ENCODE peak calls at places on chromosome 9, in nine cellular contexts. Y is GM12878, P is COR-L47, U is hippocampal formation, T is GDM1, H is stomach, D is AG09309, Z is astrocyte of the hippocampus, N is pulmonary artery endothelial cell. J is an unnamed sample.

GRCh38 chr9:133967024-133967741 is 24.9 kb downstream of the VAV2 start:
- DNase-seq in Y (no peak), P (no peak), U (no peak), T (no peak), H (no peak), D (no peak), Z (peak), N (no peak), J (peak)

GRCh38 chr9:2919347-2919746 is 75.5 kb upstream of the PUM3 start:
- DNase-seq in Y (no peak), P (no peak), U (no peak), T (no peak), H (no peak), D (no peak), Z (peak), N (no peak), J (peak)

GRCh38 chr9:34929506-34930102 is 28.5 kb upstream of the PHF24 start:
- DNase-seq in Y (no peak), P (peak), U (no peak), T (no peak), H (peak), D (no peak), Z (peak), N (no peak), J (peak)

GRCh38 chr9:131709741-131710499 is 30.0 kb downstream of the RAPGEF1 start:
- DNase-seq in Y (peak), P (no peak), U (no peak), T (no peak), H (no peak), D (peak), Z (peak), N (peak), J (peak)

GRCh38 chr9:91181541-91181940 is 180.2 kb downstream of the AUH start:
- DNase-seq in Y (no peak), P (no peak), U (no peak), T (no peak), H (peak), D (no peak), Z (no peak), N (no peak), J (no peak)

GRCh38 chr9:19201899-19202891 is 28.3 kb upstream of the DENND4C start:
- DNase-seq in Y (no peak), P (no peak), U (no peak), T (no peak), H (peak), D (no peak), Z (no peak), N (no peak), J (no peak)

GRCh38 chr9:95494416-95495371 is 22.1 kb downstream of the PTCH1 start:
- DNase-seq in Y (peak), P (peak), U (no peak), T (no peak), H (peak), D (no peak), Z (no peak), N (no peak), J (no peak)

GRCh38 chr9:99563364-99563763 is 258.3 kb upstream of the NR4A3 start:
- DNase-seq in Y (no peak), P (no peak), U (no peak), T (no peak), H (no peak), D (no peak), Z (no peak), N (no peak), J (no peak)

GRCh38 chr9:136860529-136860928 is 5.6 kb downstream of the EDF1 start:
- DNase-seq in Y (no peak), P (no peak), U (no peak), T (no peak), H (no peak), D (no peak), Z (no peak), N (no peak), J (no peak)

GRCh38 chr9:129733632-129733953 is 19.2 kb downstream of the PTGES start:
- DNase-seq in Y (no peak), P (no peak), U (no peak), T (no peak), H (no peak), D (no peak), Z (no peak), N (no peak), J (no peak)

GRCh38 chr9:137294091-137294683 is 7.9 kb downstream of the NRARP start:
- DNase-seq in Y (no peak), P (peak), U (no peak), T (peak), H (peak), D (no peak), Z (no peak), N (no peak), J (no peak)

GRCh38 chr9:115296831-115297565 is 179.0 kb upstream of the TNC start:
- DNase-seq in Y (no peak), P (no peak), U (no peak), T (no peak), H (no peak), D (no peak), Z (peak), N (no peak), J (no peak)

GRCh38 chr9:588952-589351 is 252.5 kb upstream of the DMRT1 start:
- DNase-seq in Y (no peak), P (no peak), U (no peak), T (no peak), H (no peak), D (no peak), Z (no peak), N (no peak), J (no peak)

GRCh38 chr9:7752481-7752880 is 47.1 kb downstream of the DMAC1 start:
- DNase-seq in Y (no peak), P (no peak), U (no peak), T (no peak), H (no peak), D (no peak), Z (no peak), N (no peak), J (no peak)

GRCh38 chr9:135478858-135479468 is 619 bp upstream of the PPP1R26 start:
- DNase-seq in Y (no peak), P (no peak), U (peak), T (no peak), H (peak), D (no peak), Z (peak), N (no peak), J (peak)

GRCh38 chr9:69097053-69097452 is 61.5 kb downstream of the FXN start:
- DNase-seq in Y (no peak), P (no peak), U (no peak), T (no peak), H (no peak), D (peak), Z (no peak), N (peak), J (peak)

GRCh38 chr9:81627481-81627880 is 61.9 kb downstream of the TLE1 start:
- DNase-seq in Y (no peak), P (no peak), U (no peak), T (no peak), H (no peak), D (no peak), Z (no peak), N (no peak), J (no peak)

GRCh38 chr9:10605388-10605787 is 7.4 kb downstream of the PTPRD start:
- DNase-seq in Y (no peak), P (no peak), U (no peak), T (no peak), H (no peak), D (no peak), Z (no peak), N (no peak), J (no peak)

GRCh38 chr9:109274768-109275596 is 45.9 kb downstream of the EPB41L4B start:
- DNase-seq in Y (no peak), P (peak), U (no peak), T (no peak), H (no peak), D (no peak), Z (no peak), N (no peak), J (peak)

GRCh38 chr9:138103824-138104206 is 226.2 kb downstream of the CACNA1B start:
- DNase-seq in Y (no peak), P (no peak), U (no peak), T (no peak), H (no peak), D (no peak), Z (no peak), N (no peak), J (no peak)

GRCh38 chr9:99416007-99416406 is 193.9 kb downstream of the SEC61B start:
- DNase-seq in Y (peak), P (no peak), U (no peak), T (no peak), H (no peak), D (peak), Z (no peak), N (no peak), J (no peak)

GRCh38 chr9:5671711-5672353 is 42.9 kb downstream of the RIC1 start:
- DNase-seq in Y (peak), P (no peak), U (no peak), T (no peak), H (no peak), D (no peak), Z (peak), N (no peak), J (no peak)

GRCh38 chr9:4922101-4922500 is 63.0 kb upstream of the JAK2 start:
- DNase-seq in Y (no peak), P (no peak), U (no peak), T (no peak), H (no peak), D (no peak), Z (no peak), N (no peak), J (no peak)

GRCh38 chr9:111438576-111439235 is 45.5 kb downstream of the ECPAS start:
- DNase-seq in Y (no peak), P (no peak), U (no peak), T (no peak), H (no peak), D (no peak), Z (peak), N (no peak), J (peak)

GRCh38 chr9:96071245-96072124 is 196.0 kb downstream of the ERCC6L2 start:
- DNase-seq in Y (no peak), P (no peak), U (peak), T (no peak), H (no peak), D (no peak), Z (peak), N (no peak), J (peak)

GRCh38 chr9:16521868-16522381 is 348.5 kb downstream of the BNC2 start:
- DNase-seq in Y (no peak), P (no peak), U (no peak), T (peak), H (no peak), D (peak), Z (peak), N (no peak), J (peak)

GRCh38 chr9:78972303-78973002 is 599.3 kb upstream of the TLE4 start:
- DNase-seq in Y (no peak), P (peak), U (no peak), T (no peak), H (no peak), D (no peak), Z (no peak), N (no peak), J (peak)

GRCh38 chr9:125822902-125823301 is 75.7 kb downstream of the PBX3 start:
- DNase-seq in Y (no peak), P (no peak), U (no peak), T (no peak), H (no peak), D (no peak), Z (no peak), N (no peak), J (no peak)

GRCh38 chr9:136628287-136628686 is 34.4 kb upstream of the EGFL7 start:
- DNase-seq in Y (no peak), P (no peak), U (no peak), T (no peak), H (no peak), D (no peak), Z (no peak), N (no peak), J (no peak)

GRCh38 chr9:87714819-87715218 is 11.1 kb upstream of the CTSL start:
- DNase-seq in Y (no peak), P (no peak), U (peak), T (no peak), H (peak), D (peak), Z (peak), N (peak), J (peak)

GRCh38 chr9:78871452-78872331 is 574.8 kb downstream of the PSAT1 start:
- DNase-seq in Y (no peak), P (no peak), U (no peak), T (no peak), H (no peak), D (peak), Z (peak), N (peak), J (peak)

GRCh38 chr9:36575411-36575882 is 2.8 kb downstream of the MELK start:
- DNase-seq in Y (no peak), P (no peak), U (no peak), T (no peak), H (no peak), D (no peak), Z (peak), N (no peak), J (no peak)

GRCh38 chr9:134239939-134240338 is 75.6 kb upstream of the RNU6ATAC start:
- DNase-seq in Y (no peak), P (no peak), U (no peak), T (no peak), H (no peak), D (no peak), Z (no peak), N (no peak), J (no peak)

GRCh38 chr9:128293091-128293490 is 17.0 kb downstream of the SWI5 start:
- DNase-seq in Y (no peak), P (no peak), U (no peak), T (no peak), H (no peak), D (no peak), Z (no peak), N (no peak), J (no peak)

GRCh38 chr9:37033141-37033540 is 927 bp downstream of the PAX5 start:
- DNase-seq in Y (no peak), P (no peak), U (no peak), T (no peak), H (no peak), D (no peak), Z (no peak), N (no peak), J (no peak)

GRCh38 chr9:122835313-122835731 is 6.9 kb upstream of the PDCL start:
- DNase-seq in Y (no peak), P (no peak), U (no peak), T (peak), H (no peak), D (no peak), Z (no peak), N (no peak), J (no peak)

GRCh38 chr9:13447551-13448422 is 168.3 kb upstream of the MPDZ start:
- DNase-seq in Y (no peak), P (peak), U (no peak), T (no peak), H (no peak), D (no peak), Z (no peak), N (peak), J (no peak)

GRCh38 chr9:108184941-108185340 is 670.8 kb downstream of the ACTL7B start:
- DNase-seq in Y (no peak), P (no peak), U (no peak), T (no peak), H (no peak), D (peak), Z (peak), N (peak), J (peak)

J was measured in myocyte.